ENCODE peak calls at places on chromosomes 2 and 18, in four cellular contexts. S is fibroblast of mammary gland, B is astrocyte of the spinal cord, W is NCI-H1105 treated with DMSO at 0.1 percent for 48 hours. D is an unnamed sample.

GRCh38 chr2:166344286-166345113 is 31.2 kb downstream of the SCN9A start:
- DNase-seq in B (peak; percentile 57), W (no peak), S (peak; percentile 61), D (peak; percentile 12)

GRCh38 chr2:86596118-86596517 is 27.5 kb downstream of the RNF103 start:
- DNase-seq in W (no peak), S (no peak), B (no peak), D (no peak)

GRCh38 chr2:169106563-169107545 is 37.5 kb downstream of the DHRS9 start:
- DNase-seq in B (no peak), W (no peak), S (no peak), D (no peak)

GRCh38 chr2:184302506-184302905 is 295.8 kb upstream of the ZNF804A start:
- DNase-seq in B (peak; percentile 9), W (no peak), S (peak; percentile 10), D (no peak)

GRCh38 chr18:9974279-9974915 is 60.6 kb downstream of the VAPA start:
- DNase-seq in W (no peak), S (no peak), B (no peak), D (peak; percentile 24)

GRCh38 chr2:217746741-217747287 is 256.0 kb downstream of the TNS1 start:
- DNase-seq in W (no peak), B (no peak), S (peak; percentile 8), D (no peak)

GRCh38 chr2:190413421-190413820 is 5.3 kb downstream of the MFSD6 start:
- DNase-seq in B (no peak), W (peak; percentile 78), S (no peak), D (no peak)

GRCh38 chr2:200627110-200627770 is 41.4 kb downstream of the AOX1 start:
- DNase-seq in W (no peak), B (no peak), S (no peak), D (no peak)

GRCh38 chr2:201383156-201383555 is 26.0 kb upstream of the FLACC1 start:
- DNase-seq in S (peak; percentile 41), B (no peak), W (no peak), D (no peak)